ENCODE peak calls at places on chromosome 10, in four cellular contexts. J is IMR-90, M is AG09309, F is foreskin fibroblast. D is an unnamed sample.

GRCh38 chr10:129741978-129742741 is 221.9 kb downstream of the EBF3 start:
- DNase-seq in F (no peak), J (no peak), M (no peak), D (no peak)

GRCh38 chr10:49115796-49116508 is 630 bp upstream of the VSTM4 start:
- DNase-seq in J (no peak), M (no peak), F (no peak), D (no peak)

GRCh38 chr10:66639351-66639750 is 286.5 kb upstream of the LRRTM3 start:
- DNase-seq in F (no peak), J (peak), M (no peak), D (no peak)

GRCh38 chr10:119449760-119450461 is 92.6 kb downstream of the RGS10 start:
- DNase-seq in J (peak), M (peak), F (peak), D (peak)

GRCh38 chr10:2081501-2081900 is 344.2 kb upstream of the ADARB2 start:
- DNase-seq in J (no peak), M (no peak), F (no peak), D (peak)

GRCh38 chr10:44978570-44979280 is at the start of gene DEPP1:
- DNase-seq in M (peak), F (peak), J (peak), D (peak)

GRCh38 chr10:71158251-71158650 is 54.1 kb upstream of the UNC5B start:
- DNase-seq in F (no peak), J (no peak), M (no peak), D (no peak)

GRCh38 chr10:80443531-80443974 is 10.6 kb upstream of the TSPAN14 start:
- DNase-seq in M (no peak), J (no peak), F (peak), D (no peak)

GRCh38 chr10:64036996-64037666 is 515.9 kb downstream of the REEP3 start:
- DNase-seq in J (no peak), F (no peak), M (no peak), D (no peak)

GRCh38 chr10:66772511-66772910 is 153.3 kb upstream of the LRRTM3 start:
- DNase-seq in J (peak), M (no peak), F (no peak), D (no peak)

GRCh38 chr10:50561266-50561665 is 62.5 kb downstream of the SGMS1 start:
- DNase-seq in F (peak), J (peak), M (peak), D (no peak)

GRCh38 chr10:130745251-130745650 is 566.3 kb downstream of the TCERG1L start:
- DNase-seq in F (no peak), J (no peak), M (no peak), D (no peak)

GRCh38 chr10:128040096-128040495 is 86.1 kb downstream of the MKI67 start:
- DNase-seq in J (no peak), M (no peak), F (no peak), D (no peak)

GRCh38 chr10:13349776-13350274 is 1.7 kb upstream of the SEPHS1 start:
- DNase-seq in M (no peak), J (peak), F (peak), D (peak)

GRCh38 chr10:78044699-78045098 is 11.0 kb downstream of the RPS24 start:
- DNase-seq in J (peak), M (no peak), F (peak), D (no peak)

GRCh38 chr10:119517235-119518141 is 25.0 kb downstream of the RGS10 start:
- DNase-seq in J (peak), F (peak), M (no peak), D (peak)

GRCh38 chr10:119538632-119539358 is 3.7 kb downstream of the RGS10 start:
- DNase-seq in J (no peak), F (no peak), M (no peak), D (peak)

GRCh38 chr10:3166496-3167290 is 5.9 kb downstream of the PITRM1 start:
- DNase-seq in F (no peak), M (no peak), J (no peak), D (peak)

GRCh38 chr10:3165196-3165595 is 7.4 kb downstream of the PITRM1 start:
- DNase-seq in J (no peak), F (no peak), M (no peak), D (no peak)

GRCh38 chr10:3159160-3159559 is 13.4 kb downstream of the PITRM1 start:
- DNase-seq in F (no peak), M (no peak), J (no peak), D (no peak)

GRCh38 chr10:3163879-3164278 is 8.7 kb downstream of the PITRM1 start:
- DNase-seq in M (no peak), J (no peak), F (no peak), D (no peak)

GRCh38 chr10:3162533-3162932 is 10.0 kb downstream of the PITRM1 start:
- DNase-seq in F (no peak), J (no peak), M (no peak), D (no peak)
- TF ChIP-seq CTCF in F (no peak), J (no peak), M (peak), D (peak)

DNA sequence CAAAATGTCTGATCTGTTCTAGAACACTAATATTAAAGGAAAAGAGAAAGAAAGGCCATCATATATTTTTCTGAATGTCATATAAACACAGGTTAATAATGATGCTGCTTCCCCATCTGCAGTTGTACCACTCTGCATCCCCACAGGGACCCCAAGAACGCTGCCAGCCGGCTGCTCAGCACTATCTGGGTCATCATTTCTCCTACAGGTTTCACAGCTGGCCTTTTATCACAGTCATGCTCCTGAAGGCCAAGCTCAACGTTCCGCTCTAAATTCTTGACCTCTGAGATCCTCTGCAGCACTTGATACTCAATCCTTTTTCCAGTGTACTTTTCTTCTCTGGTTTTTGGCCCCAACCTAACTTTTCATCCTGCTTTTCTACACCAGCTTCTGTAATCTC is 4.8 kb downstream of the IDI1 start:
- DNase-seq in M (no peak), F (no peak), J (no peak), D (no peak)
- H3K4me3 ChIP-seq in M (no peak), F (no peak), J (no peak), D (no peak)

DNA sequence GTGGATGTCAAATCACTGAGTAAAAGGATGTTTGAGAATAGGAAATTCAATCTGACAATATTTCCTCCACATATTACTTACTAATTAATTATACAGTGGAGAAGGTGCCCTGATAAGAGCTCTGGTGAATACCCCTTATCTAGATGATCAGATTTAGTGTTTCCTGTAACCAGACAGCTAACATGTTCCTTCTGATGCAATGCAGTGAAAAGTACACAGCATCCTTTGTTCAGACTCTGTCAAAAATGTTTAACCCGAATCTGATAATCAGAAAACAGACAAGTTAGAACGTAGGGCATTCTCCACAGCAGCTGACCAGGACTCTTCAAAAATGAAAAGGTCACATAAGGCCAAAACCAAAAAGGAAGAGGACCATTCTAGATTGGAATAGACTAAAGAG is 46.2 kb downstream of the WDR11 start:
- DNase-seq in M (no peak), J (peak), F (no peak), D (no peak)
- TF ChIP-seq CTCF in M (no peak), J (no peak), F (no peak), D (no peak)

GRCh38 chr10:27998954-27999275 is at the start of gene ODAD2:
- DNase-seq in F (no peak), J (no peak), M (no peak), D (peak)
- H3K4me3 ChIP-seq in F (peak), J (peak), M (peak), D (peak)

DNA sequence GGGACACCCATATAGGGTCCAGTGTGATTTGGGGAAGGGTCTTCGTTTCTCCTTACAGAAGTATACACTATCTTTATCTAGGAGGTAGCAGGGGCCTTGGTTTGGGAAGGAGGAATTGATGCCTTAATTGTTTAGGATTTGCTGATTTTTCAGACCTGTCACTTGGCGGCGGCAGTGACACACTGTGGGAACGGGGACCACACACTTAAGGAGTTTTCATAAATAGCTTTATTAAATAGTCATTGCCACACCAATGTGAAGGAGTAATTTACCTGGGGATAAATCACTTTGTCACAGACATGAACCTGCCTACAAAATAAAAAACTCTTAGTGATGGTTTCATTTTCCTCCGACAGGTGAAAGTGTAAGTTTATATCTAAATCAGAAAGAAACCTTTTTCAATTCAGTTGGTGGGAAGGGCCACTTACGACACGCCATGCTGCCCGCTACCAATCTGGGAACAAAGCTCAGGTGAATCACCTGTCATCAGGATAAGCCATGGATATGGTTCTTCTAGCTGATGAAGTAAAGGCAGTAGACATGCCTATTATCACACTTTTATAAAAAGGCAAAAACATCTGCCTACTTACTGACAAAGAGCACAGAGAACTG is 12.3 kb upstream of the ENO4 start:
- DNase-seq in J (no peak), M (no peak), F (no peak), D (no peak)
- TF ChIP-seq CTCF in J (peak), M (peak), F (no peak), D (no peak)

GRCh38 chr10:7410306-7410799 is 481 bp downstream of the SFMBT2 start:
- DNase-seq in M (no peak), J (peak), F (no peak), D (no peak)

GRCh38 chr10:7409732-7410168 is 1.1 kb downstream of the SFMBT2 start:
- DNase-seq in M (no peak), J (no peak), F (no peak), D (no peak)

GRCh38 chr10:7412482-7413251 is 1.8 kb upstream of the SFMBT2 start:
- DNase-seq in F (no peak), J (no peak), M (no peak), D (no peak)

GRCh38 chr10:7410800-7411670 is at the start of gene SFMBT2:
- DNase-seq in F (peak), J (peak), M (peak), D (peak)

DNA sequence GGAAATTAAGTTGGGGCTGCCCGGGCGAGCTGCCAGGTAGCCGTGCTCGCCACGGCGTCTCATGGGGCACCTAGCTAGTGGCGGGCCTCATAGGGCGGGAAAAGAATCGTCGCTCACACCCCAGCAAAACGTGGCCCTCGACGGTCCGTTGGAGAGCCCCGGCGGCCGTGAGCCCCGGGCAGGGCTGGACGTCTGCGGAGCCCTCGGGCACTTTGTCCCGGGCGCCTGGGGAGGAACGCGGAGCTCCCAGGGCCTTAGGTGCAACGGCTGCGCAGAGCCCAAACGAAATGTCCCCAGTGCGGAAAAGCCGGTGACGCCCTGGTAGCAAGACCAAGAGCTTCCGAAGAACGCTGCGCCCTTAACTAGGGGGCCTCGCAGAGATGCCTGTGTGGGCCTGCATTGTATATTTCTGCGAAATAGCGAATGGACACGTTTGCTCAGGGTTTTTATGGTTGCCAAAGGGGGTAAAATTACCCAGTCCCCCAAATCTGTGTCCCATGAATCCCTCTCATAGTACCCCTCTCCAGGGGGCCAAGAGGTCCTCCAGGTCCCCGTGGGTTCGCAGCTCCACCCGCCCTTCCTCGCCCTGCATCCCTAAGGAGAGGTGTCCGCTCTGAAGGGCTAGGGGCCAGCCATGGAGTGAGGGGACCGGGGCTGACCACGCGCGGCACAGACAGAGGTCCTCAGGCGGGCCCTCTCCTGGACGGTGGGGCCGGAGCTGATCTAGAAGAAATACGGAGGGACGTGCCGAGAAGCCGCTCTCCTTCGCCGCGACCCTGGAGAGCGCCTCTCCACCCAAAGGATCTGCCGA is 1.0 kb upstream of the SFMBT2 start:
- DNase-seq in M (no peak), J (no peak), F (no peak), D (no peak)
- H3K4me3 ChIP-seq in M (no peak), J (no peak), F (no peak), D (peak)

GRCh38 chr10:29517352-29517923 is 117.3 kb downstream of the SVIL start:
- DNase-seq in M (no peak), J (peak), F (no peak), D (peak)
- TF ChIP-seq CTCF in M (peak), J (peak), F (peak), D (peak)

GRCh38 chr10:18203526-18203925 is 63.3 kb downstream of the CACNB2 start:
- DNase-seq in M (no peak), J (no peak), F (no peak), D (no peak)
- H3K4me3 ChIP-seq in M (no peak), J (no peak), F (no peak), D (no peak)

GRCh38 chr10:33248638-33249037 is 85.8 kb downstream of the NRP1 start:
- DNase-seq in J (peak), M (peak), F (peak), D (peak)
- TF ChIP-seq CTCF in J (no peak), M (no peak), F (no peak), D (no peak)

GRCh38 chr10:28571265-28571664 is 38.3 kb downstream of the WAC start:
- DNase-seq in J (no peak), F (no peak), M (no peak), D (no peak)

GRCh38 chr10:28578454-28578853 is 45.5 kb downstream of the WAC start:
- DNase-seq in M (no peak), F (no peak), J (no peak), D (no peak)

GRCh38 chr10:28577506-28577905 is 44.6 kb downstream of the WAC start:
- DNase-seq in J (no peak), F (no peak), M (no peak), D (no peak)

GRCh38 chr10:28580825-28581224 is 47.9 kb downstream of the WAC start:
- DNase-seq in J (no peak), M (no peak), F (no peak), D (peak)

DNA sequence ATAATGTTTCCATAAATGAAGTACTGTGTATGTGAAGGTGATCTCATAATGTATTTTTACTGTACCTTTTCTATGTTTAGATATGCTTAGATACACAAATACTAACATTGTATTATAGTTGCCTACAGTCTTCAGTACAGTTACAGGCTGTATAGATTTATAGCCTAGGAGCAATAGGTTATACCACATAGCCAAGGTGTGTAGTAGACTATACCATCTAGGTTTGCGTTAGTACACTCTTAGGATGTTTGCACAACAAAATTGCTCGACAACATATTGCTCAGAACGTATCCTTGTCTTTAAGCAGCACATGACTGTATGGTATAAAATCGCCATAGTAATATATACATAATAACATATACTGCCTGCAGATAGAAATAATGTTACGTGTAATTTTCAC is 42.9 kb downstream of the WAC start:
- DNase-seq in M (no peak), F (no peak), J (no peak), D (no peak)
- H3K4me3 ChIP-seq in M (no peak), F (no peak), J (no peak), D (no peak)